ENCODE peak calls at places on chromosomes 5 and 9, in eight cellular contexts. Y is brain microvascular endothelial cell; I is tibial artery; A is ovary; W is heart left ventricle; P is HepG2; N is CD8-positive, alpha-beta T cell; O is caudate nucleus. K is an unnamed sample.

GRCh38 chr9:27033815-27034403 is 28.4 kb upstream of the LRRC19 start:
- DNase-seq in W (peak; percentile 36), N (peak; percentile 1), P (peak; percentile 30), A (peak; percentile 18), I (peak; percentile 54), Y (peak; percentile 70), O (peak; percentile 14), K (no peak)

GRCh38 chr9:137150485-137151060 is 11.6 kb downstream of the GRIN1 start:
- DNase-seq in A (no peak), N (no peak), Y (peak; percentile 16), I (no peak), W (no peak), O (no peak), P (peak; percentile 84), K (no peak)

GRCh38 chr9:109022909-109023308 is 9.6 kb upstream of the CTNNAL1 start:
- DNase-seq in W (no peak), N (no peak), P (peak; percentile 63), A (no peak), I (no peak), O (no peak), Y (no peak), K (no peak)

GRCh38 chr9:76369583-76369982 is 24.6 kb downstream of the RFK start:
- DNase-seq in N (no peak), Y (peak; percentile 49), A (peak; percentile 39), W (no peak), O (no peak), P (peak; percentile 51), I (no peak), K (no peak)

GRCh38 chr9:36396985-36397384 is 3.1 kb downstream of the RNF38 start:
- DNase-seq in N (no peak), I (no peak), W (no peak), P (no peak), Y (no peak), O (no peak), A (no peak), K (peak; percentile 14)

GRCh38 chr5:61184708-61185107 is 22.4 kb upstream of the SMIM15 start:
- DNase-seq in I (no peak), N (no peak), A (no peak), P (no peak), Y (no peak), W (no peak), O (no peak), K (no peak)

GRCh38 chr5:132100672-132101261 is 27.2 kb downstream of the CSF2 start:
- DNase-seq in N (no peak), Y (no peak), A (no peak), O (no peak), W (no peak), I (no peak), P (no peak), K (no peak)

GRCh38 chr5:34867660-34868059 is 28.7 kb downstream of the TTC23L start:
- DNase-seq in A (no peak), N (no peak), O (no peak), W (no peak), P (no peak), Y (no peak), I (no peak), K (no peak)

GRCh38 chr5:98961665-98962344 is 33.0 kb upstream of the CHD1 start:
- DNase-seq in Y (no peak), O (no peak), P (no peak), N (no peak), W (no peak), A (no peak), I (no peak), K (no peak)

GRCh38 chr9:135902655-135903357 is 4.5 kb downstream of the CAMSAP1 start:
- DNase-seq in I (no peak), A (no peak), O (no peak), N (no peak), W (no peak), P (no peak), Y (no peak), K (no peak)

GRCh38 chr5:172717481-172718195 is 53.4 kb downstream of the DUSP1 start:
- DNase-seq in A (no peak), Y (no peak), N (no peak), W (peak; percentile 25), O (no peak), P (no peak), I (no peak), K (no peak)

GRCh38 chr9:121700165-121700830 is 48.9 kb downstream of the DAB2IP start:
- DNase-seq in I (peak; percentile 61), W (peak; percentile 80), A (peak; percentile 65), P (no peak), O (peak; percentile 41), N (no peak), Y (peak; percentile 29), K (peak; percentile 96)

GRCh38 chr5:65203746-65204145 is 278.0 kb downstream of the ADAMTS6 start:
- DNase-seq in N (no peak), A (no peak), P (no peak), O (no peak), Y (peak; percentile 79), I (no peak), W (no peak), K (peak; percentile 22)

GRCh38 chr9:128389395-128390149 is 18.4 kb downstream of the URM1 start:
- DNase-seq in P (no peak), A (no peak), I (no peak), O (peak; percentile 38), N (no peak), W (no peak), Y (no peak), K (no peak)

GRCh38 chr5:59346987-59347386 is 546.5 kb downstream of the PDE4D start:
- DNase-seq in I (no peak), A (no peak), W (no peak), N (no peak), Y (no peak), P (no peak), O (no peak), K (no peak)

GRCh38 chr5:89866410-89866809 is 543.1 kb downstream of the CETN3 start:
- DNase-seq in A (no peak), I (no peak), W (no peak), Y (no peak), P (no peak), O (no peak), N (no peak), K (no peak)

GRCh38 chr5:92560698-92561361 is 1020.2 kb downstream of the NR2F1-AS1 start:
- DNase-seq in A (no peak), W (no peak), I (no peak), N (no peak), Y (peak; percentile 66), P (no peak), O (no peak), K (no peak)

GRCh38 chr9:135100241-135101067 is 13.0 kb downstream of the OLFM1 start:
- DNase-seq in Y (no peak), P (no peak), W (no peak), A (no peak), I (no peak), N (no peak), O (peak; percentile 47), K (no peak)

DNA sequence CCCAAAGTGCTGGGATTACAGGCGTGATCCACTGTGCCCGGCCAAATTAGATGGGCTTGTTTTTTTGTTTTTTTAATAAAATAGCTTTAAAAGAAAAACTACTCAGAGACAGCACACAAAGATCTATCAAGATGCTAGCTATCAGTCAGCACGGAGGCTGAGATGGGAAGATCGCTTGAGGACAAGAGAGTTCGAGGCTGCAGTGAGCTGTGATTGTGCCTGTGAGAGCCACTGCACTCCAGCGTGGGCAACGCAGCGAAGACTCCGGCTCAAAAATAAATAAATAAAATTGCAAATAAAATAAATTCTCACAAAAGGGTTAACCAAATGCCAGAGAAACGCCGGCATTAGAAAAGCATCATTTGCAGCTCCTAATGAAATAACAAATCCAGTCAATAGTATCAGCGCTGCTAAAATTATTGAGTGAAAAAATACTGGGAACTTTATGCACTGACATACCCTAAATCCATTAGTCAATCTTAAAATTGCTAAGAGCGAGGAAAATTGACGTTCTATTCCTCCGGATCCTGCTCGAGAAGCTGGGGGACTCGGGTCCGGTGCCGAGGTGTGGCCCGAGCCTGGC is 698 bp downstream of the CPLANE1 start:
- DNase-seq in Y (peak; percentile 9), P (no peak), N (no peak), O (no peak), A (no peak), W (no peak), I (no peak), K (no peak)
- H3K27ac ChIP-seq in Y (peak overlapping the region; percentile 84), P (peak overlapping the region; percentile 84), N (peak overlapping the region; percentile 63), O (peak overlapping the region; percentile 56), A (peak overlapping the region; percentile 86), W (peak overlapping the region; percentile 99), I (peak overlapping the region; percentile 96), K (peak overlapping the region; percentile 54)

DNA sequence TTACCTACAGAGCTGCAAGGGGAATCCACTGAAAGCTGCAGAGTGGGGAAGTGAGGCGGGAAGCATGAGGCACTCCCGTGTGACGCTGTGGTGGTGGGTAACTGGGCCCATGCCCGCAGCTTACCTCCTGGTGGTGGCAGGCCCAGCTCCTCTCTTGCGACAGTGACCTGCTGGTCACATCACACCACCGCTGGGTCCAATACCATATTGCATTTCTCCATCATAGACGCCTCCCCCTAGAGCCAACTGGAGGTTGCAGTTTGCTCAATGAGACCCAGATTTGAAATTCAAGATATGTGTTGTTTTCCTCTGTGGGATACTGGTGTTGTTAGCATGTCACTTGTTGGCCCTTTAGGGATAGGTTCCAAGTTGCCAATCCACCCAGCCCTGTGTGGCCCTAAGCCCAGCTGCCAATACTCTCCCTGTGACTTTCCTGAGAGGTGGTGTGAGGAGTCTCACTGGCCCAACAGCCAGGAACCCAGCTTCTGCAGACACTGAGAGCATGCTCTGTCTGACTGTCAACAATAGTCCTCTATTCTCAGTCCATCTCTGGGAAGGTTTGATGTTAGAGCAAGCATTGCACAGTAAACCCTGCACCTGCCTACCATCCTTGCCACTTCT is 428.3 kb downstream of the GADD45G start:
- DNase-seq in W (no peak), Y (no peak), O (no peak), P (no peak), I (no peak), N (no peak), A (no peak), K (no peak)
- H3K27ac ChIP-seq in W (no peak overlapping the region), Y (no peak overlapping the region), O (no peak overlapping the region), P (no peak overlapping the region), I (no peak overlapping the region), N (no peak overlapping the region), A (no peak overlapping the region), K (no peak overlapping the region)

GRCh38 chr9:112848316-112849151 is 42.1 kb downstream of the SLC46A2 start:
- DNase-seq in N (no peak), P (no peak), I (no peak), Y (no peak), W (no peak), O (no peak), A (no peak), K (no peak)
- H3K27ac ChIP-seq in N (no peak overlapping the region), P (no peak overlapping the region), I (no peak overlapping the region), Y (no peak overlapping the region), W (no peak overlapping the region), O (no peak overlapping the region), A (no peak overlapping the region), K (no peak overlapping the region)

DNA sequence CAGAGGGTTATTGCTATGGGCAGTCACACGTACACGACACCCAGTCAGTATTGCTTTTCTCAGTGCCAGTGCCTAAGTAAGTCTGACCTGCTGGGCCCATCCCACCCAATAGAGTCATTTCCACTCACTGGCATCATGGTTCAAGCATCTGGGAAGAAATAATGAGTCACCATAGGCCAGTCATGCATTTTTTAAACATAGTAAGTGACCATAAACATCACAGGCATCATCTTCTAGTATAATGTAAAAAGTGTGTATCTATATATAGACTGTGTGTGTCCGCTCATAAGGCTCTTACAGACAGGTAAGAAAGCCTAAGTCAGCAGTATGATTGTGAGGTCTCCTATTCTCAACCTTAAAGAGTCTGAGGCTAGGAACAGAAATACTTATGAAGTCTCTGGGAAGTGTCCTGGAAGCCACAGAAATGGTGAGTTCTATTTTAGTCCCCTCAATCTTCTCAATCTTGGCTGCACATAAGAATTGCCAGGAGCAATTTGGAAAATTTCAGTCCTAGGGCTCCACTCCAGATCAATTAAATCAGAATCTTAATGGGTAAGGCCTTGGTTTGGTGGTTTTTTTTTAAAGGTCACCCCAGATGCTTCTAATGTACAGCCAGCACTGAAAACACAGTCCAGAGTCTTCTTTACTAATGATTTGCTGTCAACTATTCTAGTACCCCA is 65.2 kb downstream of the ZNF366 start:
- DNase-seq in A (no peak), W (no peak), I (no peak), N (no peak), P (no peak), O (no peak), Y (peak; percentile 92), K (peak; percentile 85)
- H3K27ac ChIP-seq in A (no peak overlapping the region), W (no peak overlapping the region), I (peak overlapping the region; percentile 88), N (no peak overlapping the region), P (no peak overlapping the region), O (no peak overlapping the region), Y (peak overlapping the region; percentile 78), K (peak overlapping the region; percentile 52)